ENCODE peak calls at places on chromosomes 7 and 10, in nine cellular contexts. S is neural crest cell; D is H9; Q is B cell; N is CD4-positive, alpha-beta T cell; L is spleen; E is AG04450; J is cardiac muscle cell; M is upper lobe of right lung. F is an unnamed sample.

GRCh38 chr7:45216622-45217165 is 59.1 kb downstream of the RAMP3 start:
- DNase-seq in Q (no peak), E (no peak), D (no peak), J (no peak), L (no peak), M (no peak), S (no peak), N (no peak), F (no peak)

GRCh38 chr10:58818889-58819288 is 306.2 kb downstream of the BICC1 start:
- DNase-seq in E (peak), L (no peak), M (no peak), Q (no peak), D (no peak), N (no peak), S (no peak), J (peak), F (no peak)

GRCh38 chr10:79306644-79307220 is 40.5 kb upstream of the PPIF start:
- DNase-seq in D (no peak), S (no peak), E (no peak), M (no peak), J (no peak), N (no peak), L (no peak), Q (no peak), F (no peak)

GRCh38 chr10:54137396-54137795 is 663.6 kb downstream of the PCDH15 start:
- DNase-seq in L (no peak), J (no peak), M (no peak), E (no peak), Q (no peak), S (no peak), N (no peak), D (no peak), F (no peak)

GRCh38 chr7:4739528-4739992 is 35.9 kb upstream of the AP5Z1 start:
- DNase-seq in L (no peak), J (peak), N (peak), E (no peak), M (no peak), D (no peak), Q (peak), S (no peak), F (no peak)

GRCh38 chr7:128347573-128348147 is 4.0 kb upstream of the RBM28 start:
- DNase-seq in D (peak), J (peak), L (no peak), Q (no peak), N (peak), S (peak), M (peak), E (no peak), F (no peak)

GRCh38 chr7:66202380-66202779 is 2.8 kb upstream of the TPST1 start:
- DNase-seq in D (peak), N (no peak), L (peak), S (no peak), Q (no peak), E (no peak), J (no peak), M (no peak), F (no peak)

GRCh38 chr7:4025694-4026615 is 656.1 kb upstream of the FOXK1 start:
- DNase-seq in M (no peak), L (no peak), D (no peak), Q (no peak), E (no peak), J (no peak), S (no peak), N (no peak), F (no peak)

GRCh38 chr10:120172371-120172770 is 279.8 kb downstream of the SEC23IP start:
- DNase-seq in J (no peak), E (no peak), M (no peak), S (no peak), D (no peak), L (no peak), Q (no peak), N (no peak), F (no peak)

GRCh38 chr10:28913850-28914249 is 236.5 kb downstream of the BAMBI start:
- DNase-seq in J (no peak), N (no peak), E (no peak), D (no peak), Q (no peak), M (no peak), L (no peak), S (no peak), F (no peak)

GRCh38 chr7:85185355-85186082 is 1.3 kb downstream of the SEMA3D start:
- DNase-seq in N (no peak), Q (peak), J (peak), M (peak), L (peak), E (no peak), D (peak), S (peak), F (no peak)

GRCh38 chr10:117716896-117717295 is 174.3 kb downstream of the EMX2 start:
- DNase-seq in N (no peak), L (no peak), J (no peak), D (no peak), E (no peak), S (no peak), M (no peak), Q (no peak), F (no peak)

GRCh38 chr7:22860784-22861482 is 38.3 kb upstream of the TOMM7 start:
- DNase-seq in M (no peak), E (no peak), Q (peak), L (no peak), S (no peak), D (no peak), J (no peak), N (no peak), F (no peak)

GRCh38 chr10:123675811-123676210 is 9.7 kb downstream of the GPR26 start:
- DNase-seq in L (no peak), E (no peak), J (no peak), M (peak), N (no peak), Q (no peak), S (no peak), D (no peak), F (no peak)

GRCh38 chr7:101624246-101625000 is 4.7 kb downstream of the MYL10 start:
- DNase-seq in E (no peak), S (no peak), D (peak), L (no peak), N (no peak), J (no peak), M (no peak), Q (no peak), F (no peak)

GRCh38 chr7:31121641-31122040 is 69.5 kb downstream of the ADCYAP1R1 start:
- DNase-seq in E (no peak), M (no peak), D (no peak), J (no peak), L (no peak), Q (no peak), N (no peak), S (no peak), F (no peak)

GRCh38 chr7:23558303-23558702 is 26.5 kb upstream of the TRA2A start:
- DNase-seq in S (no peak), M (no peak), Q (no peak), J (no peak), E (no peak), D (no peak), N (no peak), L (no peak), F (no peak)

DNA sequence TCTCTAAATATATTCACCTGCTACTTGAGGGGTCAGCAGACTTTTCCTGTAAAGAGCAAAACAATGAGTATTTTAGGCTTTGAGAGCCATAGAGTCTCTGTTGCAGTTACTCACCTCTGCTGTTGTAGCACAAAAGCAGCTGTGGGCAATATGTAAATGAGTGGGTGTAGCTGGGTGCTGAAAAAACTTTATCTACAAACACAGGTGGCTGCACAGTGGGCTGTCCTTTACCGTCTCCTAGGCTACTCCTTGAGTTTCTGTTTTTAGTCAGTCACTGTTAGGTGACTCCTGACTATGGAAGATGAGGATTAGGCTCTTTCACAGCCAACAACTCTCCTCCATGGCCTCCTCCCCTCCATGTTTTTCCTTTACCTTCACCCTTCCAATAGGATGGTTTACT is 286.1 kb upstream of the C7orf33 start:
- DNase-seq in S (no peak), J (no peak), E (no peak), N (no peak), L (no peak), M (no peak), D (no peak), Q (no peak), F (no peak)
- TF ChIP-seq CTCF in S (no peak), J (no peak), E (no peak), N (no peak), L (no peak), M (no peak), D (no peak), Q (no peak), F (no peak)

DNA sequence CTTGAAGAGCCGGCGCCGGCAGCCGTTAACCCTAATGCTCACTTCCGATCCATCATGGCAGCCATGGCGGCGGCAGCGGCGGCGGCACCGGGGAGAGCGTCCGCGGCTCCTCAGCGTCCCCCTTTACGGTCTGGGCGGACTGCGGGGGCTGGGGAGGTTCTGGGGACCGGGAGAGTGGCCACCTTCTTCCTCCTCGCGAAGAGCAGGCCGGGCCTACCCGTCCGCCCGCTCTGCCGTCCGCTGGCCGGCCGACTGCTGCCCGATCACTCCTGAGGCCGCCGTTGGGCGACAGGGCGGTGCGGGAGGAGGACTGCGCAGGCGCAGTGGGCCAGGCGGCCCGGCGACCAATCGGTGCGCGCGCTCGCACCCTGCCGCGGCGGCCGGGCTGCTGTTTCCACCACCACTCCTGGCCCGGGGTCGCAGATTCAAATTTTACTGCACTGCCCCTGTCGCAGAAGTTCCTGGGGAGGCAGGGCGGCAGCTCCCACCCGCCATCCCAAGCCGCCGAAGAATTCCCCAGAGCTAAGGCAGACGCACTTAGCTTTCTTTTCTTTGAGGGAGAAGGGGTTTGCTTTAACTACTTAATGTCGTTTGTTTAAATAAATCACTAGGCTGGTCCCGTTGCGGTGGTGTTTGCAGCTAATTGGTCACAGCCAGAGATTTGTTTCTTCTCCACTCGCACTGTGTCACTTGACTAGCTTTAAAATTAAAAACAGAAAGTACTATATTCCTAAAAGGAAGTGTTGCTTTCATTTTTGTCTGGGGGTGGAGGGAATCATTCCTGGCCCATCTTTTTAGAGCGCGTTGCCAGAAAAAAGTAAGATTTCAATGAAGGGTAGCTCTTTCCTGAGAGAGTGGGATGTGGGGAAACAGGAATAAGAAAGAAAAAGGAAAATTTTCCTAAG is at the start of gene KIF5B:
- DNase-seq in D (peak), M (peak), E (peak), S (peak), J (peak), Q (peak), N (peak), L (peak), F (peak)
- TF ChIP-seq CTCF in D (no peak), M (no peak), E (no peak), S (no peak), J (no peak), Q (no peak), N (no peak), L (no peak), F (no peak)

DNA sequence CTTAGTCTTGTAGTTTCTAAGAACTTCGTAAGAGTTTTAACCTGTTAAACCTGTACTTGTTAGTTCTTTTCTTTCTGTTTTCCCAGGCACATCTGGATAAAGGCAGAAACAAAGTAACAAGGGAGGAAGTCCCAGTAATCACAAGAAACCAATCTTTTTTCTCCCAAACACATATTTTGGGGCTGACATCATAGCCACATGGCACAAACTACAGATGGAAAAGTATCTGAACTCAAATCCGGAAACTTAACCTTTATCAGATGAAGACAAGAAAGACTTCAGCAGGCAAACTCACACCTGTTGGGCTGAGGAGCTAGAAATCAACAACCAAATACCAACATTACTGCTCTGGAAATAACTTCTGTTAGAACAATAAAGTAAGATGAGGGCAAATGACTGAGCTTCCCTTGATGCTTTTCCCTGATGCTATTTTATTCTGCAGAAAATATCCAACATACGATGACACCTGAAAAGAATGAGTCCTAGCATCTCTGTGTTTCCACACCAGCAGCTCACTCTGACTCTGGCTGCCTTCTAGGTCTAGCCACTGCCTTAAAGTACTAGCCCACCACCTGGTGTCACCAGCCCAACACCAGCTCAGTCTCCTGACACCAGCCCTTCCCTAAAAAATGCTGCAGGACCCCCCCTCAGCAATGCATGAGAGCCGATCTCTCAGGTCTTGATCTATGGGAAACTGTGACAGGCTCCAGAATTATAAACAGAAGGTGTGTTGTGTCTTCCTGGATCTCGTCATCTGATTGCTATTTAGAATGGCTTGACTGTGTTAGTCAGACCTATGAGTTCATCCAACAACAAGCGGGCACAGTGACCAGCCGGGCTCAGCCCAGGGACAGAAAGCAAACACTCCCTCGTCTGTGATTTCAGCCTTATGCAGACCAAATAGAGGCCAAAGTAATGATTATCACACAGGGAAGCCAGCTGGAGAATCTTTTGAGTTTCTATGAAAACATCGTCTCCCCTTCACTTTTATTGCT is 66.8 kb downstream of the CUBN start:
- DNase-seq in N (no peak), J (peak), L (no peak), S (no peak), D (no peak), M (no peak), E (peak), Q (no peak), F (peak)
- TF ChIP-seq CTCF in N (no peak), J (no peak), L (no peak), S (no peak), D (no peak), M (no peak), E (no peak), Q (no peak), F (no peak)

GRCh38 chr10:13472359-13472758 is 56.5 kb downstream of the BEND7 start:
- DNase-seq in N (no peak), D (no peak), Q (no peak), E (no peak), S (no peak), M (no peak), J (no peak), L (no peak), F (no peak)

GRCh38 chr10:13475124-13475523 is 53.7 kb downstream of the BEND7 start:
- DNase-seq in M (no peak), L (no peak), S (no peak), E (no peak), N (no peak), Q (no peak), D (no peak), J (no peak), F (no peak)

GRCh38 chr10:13473986-13474385 is 54.8 kb downstream of the BEND7 start:
- DNase-seq in N (no peak), E (no peak), M (no peak), J (no peak), D (no peak), Q (no peak), L (no peak), S (no peak), F (no peak)

DNA sequence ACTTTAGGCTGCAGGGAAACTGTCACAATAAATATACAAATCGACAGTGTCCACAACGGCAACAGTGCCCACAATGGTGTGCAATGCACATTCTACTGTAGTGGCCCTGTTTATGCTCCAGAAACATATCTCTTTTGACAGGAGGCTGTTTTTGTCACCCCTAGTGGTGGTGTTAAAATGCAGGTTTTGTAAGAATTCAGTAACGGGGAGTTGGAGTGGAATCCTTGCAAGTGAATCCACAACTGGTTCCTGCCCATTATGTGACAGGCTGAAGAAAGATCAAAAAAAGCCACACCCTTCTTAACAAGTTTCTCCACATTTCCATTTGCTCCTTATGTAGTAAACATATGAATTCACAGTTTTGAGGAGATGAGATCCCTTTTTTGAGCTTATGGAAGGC is 58.5 kb downstream of the BEND7 start:
- DNase-seq in E (no peak), N (no peak), L (no peak), D (no peak), J (peak), S (no peak), M (no peak), Q (no peak), F (no peak)
- TF ChIP-seq CTCF in E (no peak), N (no peak), L (no peak), D (peak), J (no peak), S (peak), M (no peak), Q (no peak), F (no peak)

DNA sequence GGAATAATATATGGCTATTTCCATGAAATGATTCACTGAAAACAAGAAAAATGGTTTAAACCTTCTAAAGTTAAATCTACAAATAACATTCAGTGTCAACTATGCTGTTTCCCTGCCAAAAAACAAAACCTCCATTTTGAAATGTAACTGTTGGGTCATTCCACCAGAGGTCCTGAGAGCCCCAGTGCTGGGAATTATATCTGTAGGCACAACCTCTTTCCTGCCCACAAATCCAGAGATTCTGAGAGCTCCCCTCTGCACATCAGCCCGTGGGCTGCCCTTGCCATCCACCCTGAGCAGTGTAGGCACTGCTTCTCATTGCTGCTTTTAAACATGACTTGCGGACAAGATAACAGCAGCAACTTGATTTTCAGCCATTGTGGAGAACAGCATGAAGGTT is 198.6 kb downstream of the TMEM178B start:
- DNase-seq in E (no peak), J (no peak), S (no peak), L (no peak), M (no peak), D (no peak), N (no peak), Q (no peak), F (no peak)
- TF ChIP-seq CTCF in E (no peak), J (no peak), S (no peak), L (no peak), M (no peak), D (peak), N (no peak), Q (no peak), F (no peak)

GRCh38 chr10:66917104-66917503 is 8.7 kb upstream of the LRRTM3 start:
- DNase-seq in L (no peak), S (no peak), N (no peak), E (no peak), J (peak), M (no peak), D (no peak), Q (no peak), F (no peak)
- TF ChIP-seq CTCF in L (no peak), S (no peak), N (no peak), E (no peak), J (no peak), M (no peak), D (peak), Q (no peak), F (no peak)

DNA sequence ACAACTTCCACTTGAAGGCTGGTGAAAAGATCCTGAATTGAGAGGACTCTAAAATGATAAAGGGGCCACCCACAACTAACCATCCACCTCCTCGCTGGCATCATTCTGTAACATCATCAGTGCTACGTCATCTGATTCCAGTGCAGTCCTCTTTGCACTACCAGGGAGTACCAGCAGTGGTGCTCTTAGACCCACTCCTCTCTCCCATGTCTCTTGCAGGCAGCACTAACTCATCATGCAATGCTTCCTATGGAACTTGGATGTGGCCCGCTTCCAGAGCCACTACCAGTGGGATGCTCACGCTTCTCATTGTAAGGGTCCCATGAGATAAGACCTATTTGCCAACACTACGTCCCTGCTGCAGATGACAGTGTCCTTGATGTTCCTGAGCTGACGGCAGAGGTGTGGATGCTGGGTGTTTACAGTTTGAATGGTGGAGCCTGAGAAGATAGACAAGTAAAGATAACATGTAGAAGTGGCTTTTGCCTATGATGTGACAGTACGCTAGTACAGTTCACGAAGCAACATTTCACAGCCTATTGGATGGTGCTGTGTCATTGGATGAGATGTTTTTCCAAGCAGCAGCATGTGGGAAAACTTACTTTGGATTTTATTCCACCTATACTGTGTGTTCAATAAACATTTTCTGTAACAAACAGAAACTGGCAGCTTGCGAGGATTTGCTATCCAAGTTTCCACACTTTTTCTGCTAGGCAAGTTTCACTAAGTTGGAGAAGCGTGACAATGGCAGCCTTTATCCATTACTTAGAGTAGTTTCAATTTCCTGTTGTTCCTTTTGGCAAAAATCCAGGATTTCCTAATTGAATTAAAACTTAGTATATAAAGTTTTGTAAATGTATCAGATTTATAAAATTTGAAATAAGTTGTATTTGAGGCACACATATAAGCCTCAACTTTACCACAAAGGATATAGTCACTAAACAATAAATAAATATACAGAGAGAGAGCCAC is 35.9 kb upstream of the COBL start:
- DNase-seq in E (no peak), Q (no peak), N (no peak), S (no peak), J (no peak), L (no peak), D (peak), M (no peak), F (no peak)
- TF ChIP-seq CTCF in E (no peak), Q (no peak), N (no peak), S (no peak), J (no peak), L (no peak), D (peak), M (no peak), F (no peak)

GRCh38 chr7:104431930-104432329 is 103.5 kb downstream of the LHFPL3 start:
- DNase-seq in L (no peak), J (no peak), Q (no peak), N (no peak), E (no peak), S (no peak), M (no peak), D (peak), F (no peak)
- TF ChIP-seq CTCF in L (no peak), J (no peak), Q (no peak), N (no peak), E (no peak), S (no peak), M (no peak), D (no peak), F (no peak)